ENCODE peak calls at places on chromosomes 16 and 17, in five cellular contexts. E, R, Y, V and A are unnamed samples.

GRCh38 chr17:36808181-36808661 is 129.1 kb upstream of the LHX1 start:
- DNase-seq in Y (no peak), E (peak), V (no peak), R (no peak), A (no peak)

GRCh38 chr16:72787519-72788268 is 260.2 kb downstream of the ZFHX3 start:
- DNase-seq in E (peak), V (peak), R (peak), Y (peak), A (no peak)

GRCh38 chr17:79845601-79845949 is 6.3 kb upstream of the CBX4 start:
- DNase-seq in R (no peak), Y (peak), V (no peak), E (no peak), A (no peak)

GRCh38 chr16:85561248-85562101 is 51.6 kb upstream of the GSE1 start:
- DNase-seq in R (no peak), V (no peak), Y (no peak), E (no peak), A (no peak)

GRCh38 chr16:19757026-19757425 is 39.0 kb downstream of the IQCK start:
- DNase-seq in R (no peak), Y (no peak), E (no peak), V (no peak), A (no peak)

GRCh38 chr17:1473170-1473569 is 17.1 kb upstream of the CRK start:
- DNase-seq in E (peak), Y (no peak), V (no peak), R (no peak), A (no peak)

GRCh38 chr17:57396515-57396921 is 140.2 kb downstream of the MSI2 start:
- DNase-seq in Y (no peak), R (no peak), V (no peak), E (no peak), A (no peak)

GRCh38 chr16:75074920-75075687 is 41.5 kb downstream of the LDHD start:
- DNase-seq in R (peak), E (no peak), V (no peak), Y (peak), A (no peak)

GRCh38 chr17:81518113-81518784 is 5.7 kb upstream of the ACTG1 start:
- DNase-seq in E (peak), R (no peak), Y (no peak), V (no peak), A (no peak)

GRCh38 chr16:24871891-24872290 is 26.1 kb downstream of the SLC5A11 start:
- DNase-seq in R (no peak), E (no peak), Y (no peak), V (no peak), A (no peak)

GRCh38 chr17:75848523-75849303 is 4.5 kb upstream of the UNC13D start:
- DNase-seq in V (peak), Y (peak), R (peak), E (peak), A (no peak)

GRCh38 chr17:81379523-81379942 is 15.7 kb upstream of the BAHCC1 start:
- DNase-seq in E (no peak), R (peak), Y (no peak), V (peak), A (no peak)

GRCh38 chr16:28298511-28298878 is 6.2 kb downstream of the SBK1 start:
- DNase-seq in E (peak), V (no peak), Y (no peak), R (no peak), A (no peak)

GRCh38 chr17:40355123-40355803 is 9.3 kb downstream of the GJD3 start:
- DNase-seq in Y (peak), R (peak), E (peak), V (peak), A (no peak)

GRCh38 chr17:61065263-61065773 is 334.3 kb upstream of the TBX2 start:
- DNase-seq in R (no peak), E (peak), Y (no peak), V (no peak), A (no peak)

GRCh38 chr17:8125947-8126305 is 2.0 kb upstream of the HES7 start:
- DNase-seq in V (no peak), E (peak), Y (no peak), R (no peak), A (no peak)

DNA sequence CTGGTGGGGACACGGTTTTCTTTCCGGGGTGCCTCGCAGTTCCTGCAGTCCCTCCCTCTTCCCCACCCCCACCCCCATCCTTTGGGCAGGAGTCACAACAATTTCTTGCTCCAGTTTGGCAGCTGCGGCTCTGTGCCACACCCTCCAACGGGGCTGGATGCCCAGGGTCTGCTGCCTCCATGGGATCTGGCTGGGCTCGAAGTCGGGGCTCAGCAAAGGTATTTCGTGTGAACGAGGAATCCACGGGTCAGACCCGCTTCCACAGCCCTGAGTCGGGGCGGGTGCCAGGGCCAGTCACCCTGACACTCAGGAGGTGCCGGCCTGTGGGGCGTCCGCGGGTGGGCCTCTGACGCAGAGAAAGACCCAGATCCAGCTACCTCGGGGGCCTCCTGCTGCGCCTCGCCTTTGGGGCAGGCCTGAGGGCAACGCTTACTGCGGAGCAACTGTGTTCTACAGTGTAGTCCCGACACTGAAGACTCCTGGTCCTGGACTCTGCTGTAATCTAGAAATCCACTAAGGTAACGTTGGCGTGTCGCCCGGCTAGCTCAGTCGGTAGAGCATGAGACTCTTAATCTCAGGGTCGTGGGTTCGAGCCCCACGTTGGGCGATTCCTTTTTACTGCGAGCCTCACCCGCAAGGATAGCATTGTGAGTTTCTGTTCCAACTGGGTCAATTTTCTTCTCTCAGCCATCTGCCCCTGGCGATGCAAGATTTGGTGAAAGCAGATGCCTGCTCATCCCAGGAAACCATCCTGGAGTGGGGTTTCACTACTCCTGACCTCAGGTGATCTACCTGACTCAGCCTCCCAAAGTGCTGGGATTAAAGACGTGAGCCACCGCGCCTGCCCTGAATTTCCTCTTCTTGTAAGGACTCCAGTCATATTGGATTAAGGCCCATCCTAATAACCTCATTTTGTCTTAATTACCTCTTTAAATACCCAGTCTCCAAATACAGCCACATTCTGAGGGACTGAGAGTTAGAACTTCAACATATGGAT is 12.5 kb upstream of the OR1F1 start:
- DNase-seq in V (no peak), E (peak), Y (no peak), R (no peak), A (no peak)
- TF ChIP-seq POLR2AphosphoS5 in V (no peak), E (no peak), Y (no peak), R (no peak), A (peak)

GRCh38 chr17:68425979-68426378 is 31.3 kb downstream of the WIPI1 start:
- DNase-seq in E (no peak), V (no peak), R (no peak), Y (no peak), A (no peak)
- H3K4me3 ChIP-seq in E (no peak), V (no peak), R (no peak), Y (no peak), A (no peak)

GRCh38 chr16:47672475-47672874 is 211.3 kb downstream of the PHKB start:
- DNase-seq in V (no peak), Y (no peak), R (no peak), E (no peak), A (no peak)

DNA sequence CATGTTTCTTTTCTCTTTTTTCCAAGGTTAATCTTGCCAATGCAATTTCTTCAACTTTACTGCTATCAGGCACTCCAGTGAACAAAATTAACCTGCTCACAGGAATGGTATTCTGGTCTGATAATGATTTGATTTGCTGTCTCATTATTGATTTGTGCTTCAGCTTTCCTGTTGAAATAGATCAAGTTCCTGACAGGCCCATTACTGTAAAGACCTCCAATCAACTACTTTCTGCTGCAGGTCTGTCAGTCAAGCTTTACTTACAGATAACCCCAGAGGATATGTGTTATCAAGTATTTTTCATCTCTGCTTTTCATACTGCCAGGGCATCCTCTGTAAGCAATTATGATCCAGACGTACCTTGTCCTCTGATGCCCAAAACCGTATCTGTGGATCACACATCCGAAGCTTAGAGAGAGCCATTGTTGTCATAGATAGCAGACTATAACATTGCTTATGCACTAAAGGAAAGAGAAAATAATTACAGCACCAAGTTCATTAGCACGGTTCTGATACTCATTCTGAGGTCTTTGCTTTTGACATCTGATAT is 215.6 kb downstream of the PHKB start:
- DNase-seq in E (no peak), R (no peak), V (no peak), Y (no peak), A (no peak)
- TF ChIP-seq POLR2AphosphoS5 in E (no peak), R (no peak), V (no peak), Y (no peak), A (no peak)

GRCh38 chr17:66791337-66791736 is 43.6 kb upstream of the CACNG5 start:
- DNase-seq in E (no peak), R (no peak), Y (peak), V (no peak), A (no peak)
- H3K4me3 ChIP-seq in E (no peak), R (no peak), Y (no peak), V (no peak), A (no peak)

GRCh38 chr17:3004150-3004801 is 59.1 kb downstream of the OR1D5 start:
- DNase-seq in V (peak), R (peak), Y (peak), E (no peak), A (peak)
- TF ChIP-seq POLR2AphosphoS5 in V (peak), R (peak), Y (peak), E (no peak), A (no peak)

GRCh38 chr16:57480127-57480753 is 6.1 kb downstream of the DOK4 start:
- DNase-seq in V (peak), Y (no peak), R (peak), E (no peak), A (no peak)
- H3K4me3 ChIP-seq in V (peak), Y (no peak), R (peak), E (peak), A (no peak)

GRCh38 chr17:65249774-65250173 is 112.6 kb downstream of the RGS9 start:
- DNase-seq in E (no peak), R (no peak), V (no peak), Y (no peak), A (no peak)

GRCh38 chr17:65246252-65246651 is 109.1 kb downstream of the RGS9 start:
- DNase-seq in V (no peak), E (no peak), Y (no peak), R (no peak), A (no peak)

GRCh38 chr17:65243838-65244237 is 106.7 kb downstream of the RGS9 start:
- DNase-seq in R (no peak), Y (no peak), V (no peak), E (peak), A (no peak)
- TF ChIP-seq POLR2AphosphoS5 in R (no peak), Y (no peak), V (no peak), E (no peak), A (no peak)